ENCODE peak calls at places on chromosome X, in nine cellular contexts. J is heart left ventricle; V is stimulated activated CD8-positive, alpha-beta memory T cell treated with anti-CD3 and anti-CD28 coated beads, Interleukin-4, amount 100 ng/mL, for 1 hour; B is activated T-helper 2 cell treated with anti-CD3 and anti-CD28 coated beads, Interferon-gamma antibody, Interleukin-2, Interleukin-4, amounts not matched to agents 10 μg/mL and 5 μg/mL and 100 μg/mL, durations not matched to agents 14 hours and 24 hours and 36 hours; N is amygdala; Z is substantia nigra; Q is NCI-H460; L is ecto neural progenitor cell; Y is HEK293T. P is an unnamed sample.

GRCh38 chrX:108020631-108021030 is 24.2 kb upstream of the VSIG1 start:
- DNase-seq in J (no peak), V (no peak), B (no peak), N (no peak), Z (no peak), Q (peak), L (no peak), Y (peak), P (no peak)

GRCh38 chrX:97637289-97637688 is 753.6 kb downstream of the RPA4 start:
- DNase-seq in J (no peak), V (no peak), B (no peak), N (no peak), Z (no peak), Q (no peak), L (no peak), Y (no peak), P (no peak)

GRCh38 chrX:46485897-46486296 is 59.3 kb downstream of the ZNF674 start:
- DNase-seq in J (no peak), V (no peak), B (no peak), N (no peak), Z (no peak), Q (no peak), L (no peak), Y (no peak), P (no peak)

GRCh38 chrX:101745046-101745445 is 85.4 kb upstream of the ARMCX2 start:
- DNase-seq in J (no peak), V (no peak), B (no peak), N (no peak), Z (no peak), Q (no peak), L (no peak), Y (no peak), P (no peak)

GRCh38 chrX:154710309-154710708 is 40.6 kb downstream of the GAB3 start:
- DNase-seq in J (no peak), V (no peak), B (no peak), N (no peak), Z (no peak), Q (no peak), L (no peak), Y (no peak), P (no peak)

GRCh38 chrX:52933976-52934703 is 24.2 kb downstream of the FAM156A start:
- DNase-seq in J (no peak), V (no peak), B (no peak), N (no peak), Z (no peak), Q (no peak), L (no peak), Y (no peak), P (no peak)

GRCh38 chrX:40106677-40107290 is 9.0 kb upstream of the BCOR start:
- DNase-seq in J (no peak), V (no peak), B (no peak), N (no peak), Z (no peak), Q (no peak), L (no peak), Y (no peak), P (no peak)

GRCh38 chrX:107659768-107660167 is 31.5 kb downstream of the PRPS1 start:
- DNase-seq in J (no peak), V (no peak), B (no peak), N (no peak), Z (no peak), Q (peak), L (no peak), Y (no peak), P (no peak)

GRCh38 chrX:124098089-124098488 is 136.6 kb downstream of the STAG2 start:
- DNase-seq in J (no peak), V (no peak), B (no peak), N (no peak), Z (no peak), Q (peak), L (no peak), Y (peak), P (no peak)

GRCh38 chrX:47500541-47500940 is 17.5 kb upstream of the ZNF41 start:
- DNase-seq in J (no peak), V (no peak), B (no peak), N (no peak), Z (no peak), Q (peak), L (no peak), Y (no peak), P (no peak)

GRCh38 chrX:122113896-122114295 is 1066.5 kb downstream of the GLUD2 start:
- DNase-seq in J (no peak), V (no peak), B (no peak), N (no peak), Z (no peak), Q (no peak), L (no peak), Y (no peak), P (no peak)

GRCh38 chrX:53813663-53814440 is 127.3 kb upstream of the HUWE1 start:
- DNase-seq in J (no peak), V (no peak), B (no peak), N (no peak), Z (no peak), Q (no peak), L (no peak), Y (no peak), P (no peak)

GRCh38 chrX:20143539-20143938 is 1.9 kb upstream of the EIF1AX start:
- DNase-seq in J (no peak), V (no peak), B (no peak), N (no peak), Z (no peak), Q (no peak), L (no peak), Y (no peak), P (no peak)

GRCh38 chrX:74272230-74272629 is 31.8 kb upstream of the ZCCHC13 start:
- DNase-seq in J (no peak), V (no peak), B (no peak), N (no peak), Z (no peak), Q (no peak), L (no peak), Y (no peak), P (no peak)

GRCh38 chrX:10483191-10483808 is 137.1 kb downstream of the MID1 start:
- DNase-seq in J (no peak), V (no peak), B (no peak), N (no peak), Z (no peak), Q (peak), L (no peak), Y (no peak), P (no peak)

GRCh38 chrX:147174596-147174995 is 360.1 kb upstream of the CXorf51A start:
- DNase-seq in J (no peak), V (no peak), B (no peak), N (no peak), Z (no peak), Q (no peak), L (no peak), Y (no peak), P (no peak)

GRCh38 chrX:1202251-1202650 is 10.2 kb downstream of the CRLF2 start:
- DNase-seq in J (no peak), V (no peak), B (no peak), N (no peak), Z (no peak), Q (no peak), L (no peak), Y (no peak), P (no peak)

GRCh38 chrX:154308108-154308946 is 12.7 kb downstream of the TKTL1 start:
- DNase-seq in J (peak), V (peak), B (peak), N (peak), Z (no peak), Q (peak), L (peak), Y (peak), P (peak)

GRCh38 chrX:100625985-100626491 is 10.6 kb downstream of the TSPAN6 start:
- DNase-seq in J (no peak), V (no peak), B (no peak), N (no peak), Z (no peak), Q (no peak), L (no peak), Y (no peak), P (no peak)

GRCh38 chrX:107440692-107441091 is 8.8 kb upstream of the FRMPD3 start:
- DNase-seq in J (no peak), V (no peak), B (no peak), N (no peak), Z (no peak), Q (no peak), L (no peak), Y (no peak), P (no peak)

GRCh38 chrX:101932249-101932570 is 383 bp upstream of the ZMAT1 start:
- DNase-seq in J (no peak), V (no peak), B (no peak), N (no peak), Z (no peak), Q (no peak), L (no peak), Y (no peak), P (no peak)

GRCh38 chrX:23372220-23372902 is 37.7 kb downstream of the PTCHD1 start:
- DNase-seq in J (no peak), V (no peak), B (no peak), N (no peak), Z (no peak), Q (no peak), L (no peak), Y (no peak), P (no peak)

GRCh38 chrX:17922303-17922702 is 61.2 kb upstream of the RAI2 start:
- DNase-seq in J (no peak), V (no peak), B (no peak), N (no peak), Z (no peak), Q (no peak), L (no peak), Y (no peak), P (no peak)

GRCh38 chrX:22433292-22434070 is 160.8 kb downstream of the CBLL2 start:
- DNase-seq in J (peak), V (no peak), B (no peak), N (no peak), Z (no peak), Q (no peak), L (no peak), Y (no peak), P (no peak)

GRCh38 chrX:119363391-119363790 is 35.7 kb upstream of the SLC25A43 start:
- DNase-seq in J (no peak), V (no peak), B (no peak), N (no peak), Z (no peak), Q (no peak), L (no peak), Y (no peak), P (no peak)

GRCh38 chrX:134377537-134377936 is 82.4 kb upstream of the HPRT1 start:
- DNase-seq in J (no peak), V (no peak), B (no peak), N (no peak), Z (no peak), Q (peak), L (no peak), Y (no peak), P (no peak)

GRCh38 chrX:151151668-151152267 is 24.6 kb upstream of the GPR50 start:
- DNase-seq in J (no peak), V (no peak), B (no peak), N (no peak), Z (no peak), Q (peak), L (no peak), Y (peak), P (no peak)

GRCh38 chrX:115367455-115367854 is 77.9 kb downstream of the LUZP4 start:
- DNase-seq in J (no peak), V (no peak), B (no peak), N (no peak), Z (no peak), Q (no peak), L (no peak), Y (no peak), P (no peak)

GRCh38 chrX:55783723-55784122 is 66.2 kb downstream of the RRAGB start:
- DNase-seq in J (no peak), V (no peak), B (no peak), N (no peak), Z (no peak), Q (no peak), L (no peak), Y (no peak), P (no peak)

GRCh38 chrX:103248553-103248952 is 6.4 kb downstream of the TCEAL8 start:
- DNase-seq in J (no peak), V (no peak), B (no peak), N (no peak), Z (no peak), Q (peak), L (no peak), Y (no peak), P (no peak)

GRCh38 chrX:105837227-105837626 is 14.9 kb downstream of the NRK start:
- DNase-seq in J (peak), V (no peak), B (no peak), N (no peak), Z (no peak), Q (no peak), L (no peak), Y (peak), P (no peak)

GRCh38 chrX:23525531-23525930 is 141.8 kb upstream of the PRDX4 start:
- DNase-seq in J (no peak), V (no peak), B (no peak), N (no peak), Z (no peak), Q (no peak), L (no peak), Y (no peak), P (no peak)

GRCh38 chrX:77779695-77780094 is 6.3 kb downstream of the ATRX start:
- DNase-seq in J (no peak), V (no peak), B (no peak), N (no peak), Z (no peak), Q (no peak), L (no peak), Y (no peak), P (no peak)